ENCODE peak calls at places on chromosomes 16 and 17, in seven cellular contexts. One of them, this sample, is unnamed.

GRCh38 chr16:70161350-70161749 is 12.2 kb upstream of the CLEC18C start:
- DNase-seq in Daoy: no peak
- DNase-seq in stimulated activated CD8-positive, alpha-beta memory T cell treated with anti-CD3 and anti-CD28 coated beads, Interleukin-7, amount 100 ng/mL, for 1 hour: no peak
- DNase-seq in cardiac muscle cell: no peak
- DNase-seq in cardiac fibroblast: no peak
- DNase-seq in nephron progenitor cell: no peak
- DNase-seq in neuronal stem cell: no peak
- DNase-seq in this sample: no peak

GRCh38 chr16:19348578-19349315 is 63.2 kb downstream of the CLEC19A start:
- DNase-seq in Daoy: peak
- DNase-seq in stimulated activated CD8-positive, alpha-beta memory T cell treated with anti-CD3 and anti-CD28 coated beads, Interleukin-7, amount 100 ng/mL, for 1 hour: no peak
- DNase-seq in cardiac muscle cell: no peak
- DNase-seq in cardiac fibroblast: no peak
- DNase-seq in nephron progenitor cell: peak
- DNase-seq in neuronal stem cell: peak
- DNase-seq in this sample: no peak

GRCh38 chr16:13936596-13937081 is 16.7 kb downstream of the ERCC4 start:
- DNase-seq in Daoy: peak
- DNase-seq in stimulated activated CD8-positive, alpha-beta memory T cell treated with anti-CD3 and anti-CD28 coated beads, Interleukin-7, amount 100 ng/mL, for 1 hour: no peak
- DNase-seq in cardiac muscle cell: peak
- DNase-seq in cardiac fibroblast: peak
- DNase-seq in nephron progenitor cell: no peak
- DNase-seq in neuronal stem cell: no peak
- DNase-seq in this sample: no peak

GRCh38 chr17:67433248-67433924 is 56.3 kb downstream of the PITPNC1 start:
- DNase-seq in Daoy: no peak
- DNase-seq in stimulated activated CD8-positive, alpha-beta memory T cell treated with anti-CD3 and anti-CD28 coated beads, Interleukin-7, amount 100 ng/mL, for 1 hour: no peak
- DNase-seq in cardiac muscle cell: no peak
- DNase-seq in cardiac fibroblast: no peak
- DNase-seq in nephron progenitor cell: no peak
- DNase-seq in neuronal stem cell: no peak
- DNase-seq in this sample: no peak

GRCh38 chr17:8332688-8333087 is 7.0 kb upstream of the ODF4 start:
- DNase-seq in Daoy: no peak
- DNase-seq in stimulated activated CD8-positive, alpha-beta memory T cell treated with anti-CD3 and anti-CD28 coated beads, Interleukin-7, amount 100 ng/mL, for 1 hour: no peak
- DNase-seq in cardiac muscle cell: no peak
- DNase-seq in cardiac fibroblast: no peak
- DNase-seq in nephron progenitor cell: peak
- DNase-seq in neuronal stem cell: no peak
- DNase-seq in this sample: peak

GRCh38 chr17:11389583-11389982 is 148.6 kb downstream of the SHISA6 start:
- DNase-seq in Daoy: no peak
- DNase-seq in stimulated activated CD8-positive, alpha-beta memory T cell treated with anti-CD3 and anti-CD28 coated beads, Interleukin-7, amount 100 ng/mL, for 1 hour: no peak
- DNase-seq in cardiac muscle cell: no peak
- DNase-seq in cardiac fibroblast: no peak
- DNase-seq in nephron progenitor cell: no peak
- DNase-seq in neuronal stem cell: no peak
- DNase-seq in this sample: no peak

GRCh38 chr16:80824623-80825364 is 20.4 kb upstream of the CDYL2 start:
- DNase-seq in Daoy: peak
- DNase-seq in stimulated activated CD8-positive, alpha-beta memory T cell treated with anti-CD3 and anti-CD28 coated beads, Interleukin-7, amount 100 ng/mL, for 1 hour: no peak
- DNase-seq in cardiac muscle cell: peak
- DNase-seq in cardiac fibroblast: peak
- DNase-seq in nephron progenitor cell: peak
- DNase-seq in neuronal stem cell: peak
- DNase-seq in this sample: peak

GRCh38 chr16:57863434-57864160 is 61.3 kb upstream of the KIFC3 start:
- DNase-seq in Daoy: peak
- DNase-seq in stimulated activated CD8-positive, alpha-beta memory T cell treated with anti-CD3 and anti-CD28 coated beads, Interleukin-7, amount 100 ng/mL, for 1 hour: no peak
- DNase-seq in cardiac muscle cell: peak
- DNase-seq in cardiac fibroblast: peak
- DNase-seq in nephron progenitor cell: peak
- DNase-seq in neuronal stem cell: peak
- DNase-seq in this sample: peak

GRCh38 chr17:56203430-56203829 is 50.2 kb downstream of the ANKFN1 start:
- DNase-seq in Daoy: peak
- DNase-seq in stimulated activated CD8-positive, alpha-beta memory T cell treated with anti-CD3 and anti-CD28 coated beads, Interleukin-7, amount 100 ng/mL, for 1 hour: no peak
- DNase-seq in cardiac muscle cell: no peak
- DNase-seq in cardiac fibroblast: peak
- DNase-seq in nephron progenitor cell: no peak
- DNase-seq in neuronal stem cell: no peak
- DNase-seq in this sample: peak

GRCh38 chr16:83953796-83954576 is 946 bp downstream of the OSGIN1 start:
- DNase-seq in Daoy: peak
- DNase-seq in stimulated activated CD8-positive, alpha-beta memory T cell treated with anti-CD3 and anti-CD28 coated beads, Interleukin-7, amount 100 ng/mL, for 1 hour: no peak
- DNase-seq in cardiac muscle cell: peak
- DNase-seq in cardiac fibroblast: peak
- DNase-seq in nephron progenitor cell: no peak
- DNase-seq in neuronal stem cell: no peak
- DNase-seq in this sample: peak

GRCh38 chr16:61083711-61084110 is 952.5 kb downstream of the CDH8 start:
- DNase-seq in Daoy: no peak
- DNase-seq in stimulated activated CD8-positive, alpha-beta memory T cell treated with anti-CD3 and anti-CD28 coated beads, Interleukin-7, amount 100 ng/mL, for 1 hour: no peak
- DNase-seq in cardiac muscle cell: no peak
- DNase-seq in cardiac fibroblast: no peak
- DNase-seq in nephron progenitor cell: no peak
- DNase-seq in neuronal stem cell: no peak
- DNase-seq in this sample: no peak

GRCh38 chr17:46818319-46818928 is at the start of gene WNT3:
- DNase-seq in Daoy: peak
- DNase-seq in stimulated activated CD8-positive, alpha-beta memory T cell treated with anti-CD3 and anti-CD28 coated beads, Interleukin-7, amount 100 ng/mL, for 1 hour: peak
- DNase-seq in cardiac muscle cell: no peak
- DNase-seq in cardiac fibroblast: no peak
- DNase-seq in nephron progenitor cell: peak
- DNase-seq in neuronal stem cell: no peak
- DNase-seq in this sample: no peak